ENCODE peak calls at places on chromosomes 11 and 22, in seven cellular contexts. Z is IMR-90, K is H9, Y is neuronal stem cell, D is mesenchymal stem cell, G is H1, M is trophoblast cell. T is an unnamed sample.

GRCh38 chr11:122422707-122423106 is 232.8 kb upstream of the UBASH3B start:
- DNase-seq in D (no peak), M (peak; percentile 86), K (no peak), Z (peak; percentile 31), G (no peak), Y (no peak), T (no peak)

GRCh38 chr11:115676206-115676605 is 172.0 kb upstream of the CADM1 start:
- DNase-seq in G (no peak), Y (no peak), K (peak; percentile 43), Z (no peak), M (no peak), D (no peak), T (peak; percentile 58)

GRCh38 chr22:32655068-32655467 is 146.4 kb upstream of the TIMP3 start:
- DNase-seq in D (no peak), Y (no peak), Z (no peak), M (no peak), G (no peak), K (no peak), T (no peak)

GRCh38 chr11:76005746-76006145 is 190.7 kb downstream of the UVRAG start:
- DNase-seq in Y (no peak), D (peak; percentile 10), M (no peak), K (no peak), G (no peak), Z (no peak), T (no peak)

GRCh38 chr11:45113807-45114206 is 32.6 kb upstream of the PRDM11 start:
- DNase-seq in D (no peak), K (no peak), Y (no peak), M (no peak), G (no peak), Z (no peak), T (no peak)

GRCh38 chr11:72851726-72852125 is 37.5 kb downstream of the ATG16L2 start:
- DNase-seq in K (no peak), Z (no peak), D (no peak), M (peak; percentile 27), G (no peak), Y (no peak), T (no peak)

GRCh38 chr11:69912161-69912910 is 93.1 kb upstream of the FGF3 start:
- DNase-seq in Z (no peak), M (no peak), K (peak; percentile 24), G (no peak), Y (no peak), D (no peak), T (no peak)

GRCh38 chr11:77590194-77590591 is 440 bp downstream of the AQP11 start:
- DNase-seq in Z (peak; percentile 46), K (peak; percentile 62), Y (peak; percentile 17), D (peak; percentile 55), G (no peak), M (peak; percentile 58), T (peak; percentile 78)

GRCh38 chr11:115720537-115721308 is 216.5 kb upstream of the CADM1 start:
- DNase-seq in M (no peak), Z (no peak), G (no peak), K (no peak), D (no peak), Y (no peak), T (no peak)

DNA sequence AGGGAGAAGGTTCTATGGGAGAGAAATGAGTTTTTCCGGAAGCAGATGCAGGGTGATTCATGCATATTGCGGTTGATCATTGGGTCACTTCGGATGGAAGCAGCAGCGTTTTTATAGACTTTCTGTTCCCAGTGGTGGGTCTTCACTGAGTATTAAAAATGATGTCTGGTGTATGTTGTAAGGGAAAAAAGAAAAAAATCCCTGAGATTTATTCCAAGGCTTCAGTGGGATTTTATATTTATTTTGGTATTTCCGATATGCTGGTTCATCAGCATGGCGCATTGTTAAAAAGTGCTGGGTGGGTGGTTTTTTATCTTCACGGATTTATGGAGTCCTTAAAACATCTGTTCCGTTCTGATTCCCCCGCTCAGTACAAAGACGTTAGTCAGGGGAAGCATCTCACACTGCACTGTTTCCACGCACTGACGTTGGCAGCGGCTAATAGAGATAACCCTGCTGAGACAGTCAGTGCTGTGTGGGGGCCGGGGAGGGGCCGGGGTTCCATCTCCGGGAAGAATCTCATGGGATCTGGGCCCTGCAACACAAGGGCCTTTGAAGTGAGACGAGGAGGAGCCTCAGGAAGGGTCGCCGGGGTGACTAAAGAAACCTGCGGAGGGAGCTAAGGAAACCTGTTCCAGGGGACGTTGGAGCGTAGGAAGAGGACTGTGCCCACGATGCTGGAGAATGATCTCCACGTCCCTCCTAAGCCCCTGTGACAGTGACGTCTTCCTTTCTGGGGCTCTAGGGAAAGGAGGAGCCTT is 390.0 kb downstream of the NTM start:
- DNase-seq in K (peak; percentile 75), Z (peak; percentile 95), D (no peak), G (peak; percentile 63), Y (no peak), M (no peak), T (peak; percentile 66)
- H3K4me2 ChIP-seq in K (no peak overlapping the region), Z (peak overlapping the region; percentile 74), D (no peak overlapping the region), G (peak overlapping the region; percentile 12), Y (no peak overlapping the region), M (no peak overlapping the region), T (no peak overlapping the region)

GRCh38 chr11:117300773-117301172 is 9.6 kb downstream of the BACE1-AS start:
- DNase-seq in Y (no peak), D (no peak), M (no peak), K (no peak), Z (no peak), G (no peak), T (no peak)

GRCh38 chr11:117309310-117309709 is 6.7 kb downstream of the BACE1 start:
- DNase-seq in K (no peak), G (no peak), Z (no peak), M (no peak), Y (no peak), D (no peak), T (no peak)

GRCh38 chr11:117302228-117302627 is 11.1 kb downstream of the BACE1-AS start:
- DNase-seq in Z (no peak), K (no peak), M (no peak), D (no peak), G (no peak), Y (no peak), T (no peak)

GRCh38 chr11:117303101-117303500 is 12.0 kb downstream of the BACE1-AS start:
- DNase-seq in K (no peak), D (no peak), Z (no peak), Y (no peak), G (no peak), M (no peak), T (no peak)

GRCh38 chr11:117305145-117305544 is 10.9 kb downstream of the BACE1 start:
- DNase-seq in Z (no peak), Y (no peak), G (no peak), M (no peak), D (no peak), K (no peak), T (no peak)
- H2BK5ac ChIP-seq in Z (no peak overlapping the region), Y (no peak overlapping the region), G (no peak overlapping the region), M (no peak overlapping the region), D (no peak overlapping the region), K (no peak overlapping the region), T (no peak overlapping the region)

DNA sequence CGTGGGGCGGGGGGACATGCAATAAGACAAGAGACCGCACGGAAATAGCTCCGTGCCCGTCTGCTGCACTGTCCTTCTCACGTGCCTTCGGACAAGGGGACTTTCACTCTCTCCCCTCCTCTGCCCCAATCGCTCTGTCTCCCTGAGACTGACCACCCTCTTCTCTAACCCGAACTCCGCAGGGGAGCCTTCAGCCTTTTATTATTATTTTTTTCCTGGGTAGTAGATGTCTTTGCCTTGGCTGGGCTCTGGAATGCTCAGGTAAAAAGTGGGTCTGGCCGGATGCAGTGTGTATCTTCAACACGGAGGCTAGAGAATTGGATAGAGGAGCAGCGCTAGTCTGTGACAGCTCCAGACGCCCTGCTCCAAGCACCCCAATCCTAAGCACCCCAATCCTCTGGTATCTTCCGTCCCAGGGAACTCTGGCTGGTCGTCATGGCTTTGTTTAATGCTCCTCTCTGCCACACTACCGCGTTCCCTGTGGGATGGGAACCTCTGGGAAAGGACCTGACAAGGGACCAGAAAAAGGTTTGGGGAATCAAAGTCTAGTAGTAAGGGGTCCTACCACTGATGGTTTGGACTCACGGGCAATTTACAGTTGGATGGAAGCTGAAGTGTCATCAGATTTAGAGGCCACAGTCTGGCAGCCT is 25.1 kb upstream of the ROBO3 start:
- DNase-seq in Z (no peak), G (peak; percentile 64), K (no peak), Y (no peak), M (no peak), D (no peak), T (peak; percentile 23)
- H3K4me2 ChIP-seq in Z (peak overlapping the region; percentile 71), G (peak overlapping the region; percentile 72), K (peak overlapping the region; percentile 30), Y (peak overlapping the region; percentile 95), M (peak overlapping the region; percentile 61), D (peak overlapping the region; percentile 94), T (peak overlapping the region; percentile 40)

DNA sequence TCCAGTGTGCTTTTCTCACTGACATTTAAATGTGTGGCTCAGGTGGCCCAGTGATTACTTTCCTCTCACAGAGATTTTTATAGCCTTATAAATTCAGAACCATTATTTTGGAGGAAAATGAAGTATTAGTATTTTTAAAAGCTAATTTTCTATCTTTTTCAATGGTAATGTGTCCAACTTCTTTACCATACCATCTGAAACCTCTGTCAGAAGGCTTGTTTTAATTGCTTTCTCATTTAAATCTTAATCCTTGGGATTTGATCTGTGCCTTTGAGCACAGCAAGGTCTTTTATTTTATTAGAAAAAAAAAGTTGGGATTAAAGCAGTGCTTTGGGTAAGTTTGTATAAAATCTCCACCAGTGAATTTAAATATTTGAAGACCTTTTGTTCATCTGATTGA is 452.3 kb upstream of the RAG2 start:
- DNase-seq in Y (no peak), Z (no peak), G (no peak), M (no peak), K (no peak), D (no peak), T (no peak)
- H2BK5ac ChIP-seq in Y (no peak overlapping the region), Z (no peak overlapping the region), G (no peak overlapping the region), M (no peak overlapping the region), K (no peak overlapping the region), D (no peak overlapping the region), T (no peak overlapping the region)

DNA sequence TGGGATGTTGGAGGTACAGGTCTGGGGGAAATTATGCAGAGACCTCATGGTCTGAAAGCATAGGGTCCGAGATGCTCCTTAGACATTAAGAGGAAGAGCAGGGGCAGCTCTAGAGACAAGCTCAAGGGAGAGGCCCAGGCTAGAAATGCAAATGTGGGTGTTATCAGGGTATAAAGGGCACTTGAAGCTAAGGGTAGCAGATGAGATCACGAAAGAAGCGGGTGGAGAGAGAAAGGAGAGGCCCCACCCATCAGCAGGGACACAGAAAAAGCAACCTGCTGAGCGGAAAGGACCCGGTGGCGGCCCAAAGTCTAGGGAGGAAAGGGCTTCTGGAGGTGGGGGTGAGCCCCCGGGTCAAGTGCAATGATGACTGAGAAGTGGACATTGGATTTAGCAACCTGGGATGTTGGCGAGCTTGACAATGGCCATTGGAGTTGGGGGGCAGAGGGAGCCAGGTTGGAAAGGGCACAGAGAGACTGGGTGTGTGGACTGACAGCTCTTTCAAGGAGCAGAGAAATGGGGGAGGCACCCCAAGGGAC is 8.9 kb downstream of the TMPRSS6 start:
- DNase-seq in K (no peak), M (no peak), Z (no peak), Y (no peak), D (no peak), G (no peak), T (no peak)
- H3K4me2 ChIP-seq in K (no peak overlapping the region), M (no peak overlapping the region), Z (no peak overlapping the region), Y (no peak overlapping the region), D (no peak overlapping the region), G (no peak overlapping the region), T (no peak overlapping the region)

DNA sequence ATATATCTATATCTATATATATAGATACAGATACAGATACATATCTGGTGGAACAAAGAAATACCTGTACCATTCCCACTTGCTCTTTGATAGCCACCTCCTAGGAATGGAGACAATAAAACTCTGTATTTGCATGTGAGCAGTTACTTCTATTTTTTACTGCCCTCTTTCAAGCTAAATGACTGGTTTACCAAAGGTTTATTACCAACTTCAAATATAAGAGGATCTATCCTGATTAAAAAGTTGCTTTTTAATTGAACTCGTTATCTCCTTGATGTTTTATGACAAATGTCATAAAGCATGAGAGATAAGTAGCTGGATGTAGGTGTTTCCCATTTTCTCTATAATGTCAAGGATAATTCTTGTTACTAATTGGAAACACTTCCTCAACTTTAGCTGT is 21.7 kb upstream of the GRIK4 start:
- DNase-seq in D (no peak), Y (no peak), K (no peak), Z (no peak), M (no peak), G (no peak), T (no peak)
- H2BK5ac ChIP-seq in D (no peak overlapping the region), Y (no peak overlapping the region), K (no peak overlapping the region), Z (no peak overlapping the region), M (no peak overlapping the region), G (no peak overlapping the region), T (no peak overlapping the region)